ENCODE peak calls at places on chromosomes 16 and 17, in six cellular contexts. W, V, B, M, G and S are unnamed samples.

GRCh38 chr16:25546781-25547180 is 145.0 kb upstream of the HS3ST4 start:
- DNase-seq in W (no peak), V (no peak), B (no peak), M (no peak), G (no peak), S (no peak)

GRCh38 chr16:85936761-85937343 is 37.9 kb downstream of the IRF8 start:
- DNase-seq in W (no peak), V (no peak), B (no peak), M (no peak), G (no peak), S (no peak)

GRCh38 chr17:14052886-14053615 is 16.3 kb upstream of the COX10 start:
- DNase-seq in W (peak; percentile 54), V (no peak), B (no peak), M (no peak), G (no peak), S (no peak)

GRCh38 chr17:64331946-64332493 is 58.6 kb downstream of the PECAM1 start:
- DNase-seq in W (no peak), V (no peak), B (no peak), M (no peak), G (no peak), S (no peak)

GRCh38 chr17:43900858-43901754 is 6.2 kb downstream of the MPP2 start:
- DNase-seq in W (no peak), V (no peak), B (peak; percentile 59), M (no peak), G (no peak), S (no peak)

GRCh38 chr17:34654276-34654675 is 74.9 kb downstream of the TMEM132E start:
- DNase-seq in W (no peak), V (no peak), B (no peak), M (no peak), G (no peak), S (no peak)

GRCh38 chr17:75724016-75725003 is 3.1 kb downstream of the ITGB4 start:
- DNase-seq in W (no peak), V (no peak), B (no peak), M (no peak), G (no peak), S (no peak)

GRCh38 chr17:66667491-66668030 is 167.4 kb upstream of the CACNG5 start:
- DNase-seq in W (no peak), V (no peak), B (no peak), M (no peak), G (no peak), S (no peak)

GRCh38 chr17:72386619-72387237 is 265.9 kb downstream of the SOX9 start:
- DNase-seq in W (no peak), V (no peak), B (no peak), M (no peak), G (no peak), S (no peak)

GRCh38 chr16:398551-399277 is 1.7 kb downstream of the NME4 start:
- DNase-seq in W (no peak), V (no peak), B (peak; percentile 73), M (no peak), G (no peak), S (peak; percentile 10)

GRCh38 chr16:27982184-27982583 is 81.3 kb downstream of the GSG1L start:
- DNase-seq in W (no peak), V (no peak), B (no peak), M (no peak), G (no peak), S (no peak)

GRCh38 chr16:50047864-50048263 is 17.9 kb upstream of the HEATR3 start:
- DNase-seq in W (no peak), V (no peak), B (no peak), M (no peak), G (no peak), S (no peak)

GRCh38 chr16:53865492-53865863 is 161.5 kb downstream of the FTO start:
- DNase-seq in W (peak; percentile 53), V (no peak), B (no peak), M (no peak), G (peak; percentile 9), S (peak; percentile 13)

GRCh38 chr17:79618383-79619067 is 7.7 kb upstream of the RBFOX3 start:
- DNase-seq in W (no peak), V (no peak), B (peak; percentile 25), M (no peak), G (no peak), S (no peak)

GRCh38 chr16:84191466-84191865 is 509 bp downstream of the ADAD2 start:
- DNase-seq in W (no peak), V (no peak), B (no peak), M (no peak), G (no peak), S (no peak)

GRCh38 chr17:76905036-76905435 is 36.8 kb downstream of the MGAT5B start:
- DNase-seq in W (no peak), V (no peak), B (no peak), M (no peak), G (no peak), S (no peak)

GRCh38 chr17:40646791-40647548 is 648 bp downstream of the SMARCE1 start:
- DNase-seq in W (peak; percentile 20), V (peak; percentile 43), B (no peak), M (no peak), G (no peak), S (peak; percentile 7)

GRCh38 chr17:79940381-79941087 is 95.1 kb downstream of the TBC1D16 start:
- DNase-seq in W (no peak), V (no peak), B (no peak), M (no peak), G (no peak), S (no peak)

DNA sequence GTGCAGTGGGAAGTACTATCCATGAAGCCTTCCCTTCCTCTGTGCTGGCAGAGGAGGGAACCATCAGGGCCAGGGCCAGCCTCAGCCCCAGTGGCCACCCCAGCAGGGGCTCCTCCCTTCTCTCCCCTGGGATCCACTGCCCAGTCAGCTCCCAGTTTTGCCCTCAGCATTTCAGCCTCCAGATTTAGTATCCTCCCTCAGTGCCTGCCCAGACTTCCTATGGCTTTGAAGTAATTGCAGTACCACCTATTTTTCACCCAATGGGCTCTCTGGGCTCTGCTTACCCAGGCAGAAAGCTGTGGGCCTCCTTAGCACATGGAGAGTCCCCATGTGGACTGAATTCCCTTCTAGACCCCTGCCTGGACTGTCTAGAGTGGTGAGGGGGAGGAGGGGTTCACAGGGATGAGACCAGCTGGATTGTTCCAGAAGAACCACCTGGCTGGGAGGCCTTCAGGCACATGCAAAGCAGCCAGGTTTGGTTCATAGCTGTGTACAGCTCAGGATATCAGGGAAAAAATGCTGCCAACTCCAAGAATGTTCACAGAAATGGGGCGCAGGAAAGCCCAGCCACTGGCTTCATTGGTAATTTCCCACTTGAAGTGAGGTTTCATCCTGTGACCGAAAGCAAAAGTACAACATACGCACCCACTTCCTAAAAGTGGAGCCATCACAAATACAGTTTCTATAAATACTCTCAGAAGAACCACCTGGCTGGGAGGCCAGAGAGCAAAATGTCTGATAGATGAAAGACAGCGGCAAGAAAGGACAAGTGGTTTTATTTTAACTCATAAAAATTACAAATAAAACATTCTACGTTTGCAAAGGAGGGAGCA is 15.2 kb upstream of the HERPUD1 start:
- DNase-seq in W (no peak), V (no peak), B (no peak), M (no peak), G (no peak), S (no peak)
- H4K91ac ChIP-seq in W (no peak overlapping the region), V (no peak overlapping the region), B (no peak overlapping the region), M (no peak overlapping the region), G (no peak overlapping the region), S (peak overlapping the region; percentile 59)

GRCh38 chr17:8383143-8383974 is at the start of gene RPL26:
- DNase-seq in W (peak; percentile 99), V (peak; percentile 98), B (peak; percentile 99), M (peak; percentile 97), G (peak; percentile 97), S (peak; percentile 98)
- H4K8ac ChIP-seq in W (peak within 1 kb of the TSS; percentile 97), V (peak within 1 kb of the TSS; percentile 53), B (no peak within 1 kb of the TSS), M (peak within 1 kb of the TSS; percentile 66), G (peak within 1 kb of the TSS; percentile 98), S (peak within 1 kb of the TSS; percentile 70)

GRCh38 chr17:21389352-21389751 is 13.2 kb downstream of the KCNJ12 start:
- DNase-seq in W (no peak), V (no peak), B (no peak), M (no peak), G (no peak), S (no peak)

GRCh38 chr17:21390294-21390693 is 14.1 kb downstream of the KCNJ12 start:
- DNase-seq in W (no peak), V (no peak), B (no peak), M (no peak), G (no peak), S (no peak)

GRCh38 chr17:21387616-21388015 is 11.5 kb downstream of the KCNJ12 start:
- DNase-seq in W (no peak), V (no peak), B (no peak), M (no peak), G (no peak), S (peak; percentile 13)

GRCh38 chr17:21388944-21389343 is 12.8 kb downstream of the KCNJ12 start:
- DNase-seq in W (no peak), V (no peak), B (no peak), M (no peak), G (no peak), S (no peak)

GRCh38 chr17:21388066-21388465 is 11.9 kb downstream of the KCNJ12 start:
- DNase-seq in W (no peak), V (no peak), B (no peak), M (no peak), G (no peak), S (no peak)
- H3K9ac ChIP-seq in W (no peak overlapping the region), V (no peak overlapping the region), B (no peak overlapping the region), M (no peak overlapping the region), G (no peak overlapping the region), S (no peak overlapping the region)

DNA sequence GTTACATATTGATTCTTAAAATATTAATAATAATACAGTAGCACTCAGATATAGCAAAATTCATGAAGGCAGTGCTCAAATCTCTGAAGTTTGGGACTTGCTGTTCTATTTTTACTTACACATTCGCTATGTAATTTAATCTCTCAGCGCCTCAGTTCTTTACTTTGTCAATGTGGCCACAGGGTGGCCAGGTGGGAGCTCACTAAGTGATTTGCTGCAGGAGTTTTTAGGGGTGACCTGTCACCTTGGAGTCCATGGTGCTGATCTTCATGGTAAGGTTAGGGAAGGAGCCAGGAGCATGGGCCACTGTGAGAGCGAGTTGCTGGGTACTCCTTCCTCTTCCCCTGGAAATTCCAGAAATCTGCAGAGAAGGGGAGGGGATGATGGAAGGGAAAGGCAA is 28.1 kb downstream of the VWA3A start:
- DNase-seq in W (no peak), V (no peak), B (no peak), M (no peak), G (no peak), S (no peak)
- H4K91ac ChIP-seq in W (no peak overlapping the region), V (no peak overlapping the region), B (no peak overlapping the region), M (no peak overlapping the region), G (no peak overlapping the region), S (no peak overlapping the region)

GRCh38 chr16:70429888-70430666 is 8.8 kb downstream of the ST3GAL2 start:
- DNase-seq in W (no peak), V (no peak), B (no peak), M (no peak), G (no peak), S (peak; percentile 21)
- H4K8ac ChIP-seq in W (peak overlapping the region; percentile 92), V (peak overlapping the region; percentile 52), B (no peak overlapping the region), M (no peak overlapping the region), G (peak overlapping the region; percentile 83), S (peak overlapping the region; percentile 55)

GRCh38 chr16:89915303-89916232 is 3.1 kb upstream of the MC1R start:
- DNase-seq in W (no peak), V (no peak), B (no peak), M (no peak), G (no peak), S (no peak)
- H3K9ac ChIP-seq in W (no peak overlapping the region), V (no peak overlapping the region), B (no peak overlapping the region), M (peak overlapping the region; percentile 68), G (no peak overlapping the region), S (no peak overlapping the region)